ENCODE peak calls at places on chromosome 7, in nine cellular contexts. Y, R, O, I, C, F, U, Z and T are unnamed samples.

GRCh38 chr7:33185786-33186185 is 56.4 kb downstream of the BBS9 start:
- DNase-seq in Y (no peak), R (no peak), O (peak; percentile 15), I (no peak), C (peak; percentile 77), F (peak; percentile 46), U (no peak), Z (peak; percentile 53), T (peak; percentile 67)

GRCh38 chr7:105354383-105354782 is 34.3 kb downstream of the SRPK2 start:
- DNase-seq in Y (no peak), R (no peak), O (no peak), I (no peak), C (no peak), F (no peak), U (no peak), Z (no peak), T (no peak)

GRCh38 chr7:96710544-96710943 is 898 bp upstream of the SEM1 start:
- DNase-seq in Y (no peak), R (no peak), O (no peak), I (no peak), C (no peak), F (no peak), U (no peak), Z (no peak), T (no peak)

GRCh38 chr7:35185908-35186731 is 67.8 kb downstream of the TBX20 start:
- DNase-seq in Y (peak; percentile 52), R (peak; percentile 26), O (peak; percentile 51), I (no peak), C (peak; percentile 68), F (peak; percentile 9), U (no peak), Z (peak; percentile 1), T (peak; percentile 63)

GRCh38 chr7:22093003-22093402 is 147.3 kb upstream of the CDCA7L start:
- DNase-seq in Y (no peak), R (no peak), O (no peak), I (no peak), C (peak; percentile 66), F (peak; percentile 10), U (no peak), Z (no peak), T (no peak)

GRCh38 chr7:153188630-153189029 is 429.1 kb downstream of the ACTR3B start:
- DNase-seq in Y (no peak), R (no peak), O (no peak), I (no peak), C (no peak), F (no peak), U (no peak), Z (no peak), T (no peak)

GRCh38 chr7:27182861-27183681 is 2.0 kb downstream of the HOXA11 start:
- DNase-seq in Y (peak; percentile 66), R (no peak), O (no peak), I (no peak), C (no peak), F (no peak), U (peak; percentile 27), Z (no peak), T (no peak)

GRCh38 chr7:125599387-125599786 is 669.8 kb upstream of the POT1 start:
- DNase-seq in Y (no peak), R (no peak), O (no peak), I (no peak), C (no peak), F (peak; percentile 47), U (no peak), Z (no peak), T (no peak)

DNA sequence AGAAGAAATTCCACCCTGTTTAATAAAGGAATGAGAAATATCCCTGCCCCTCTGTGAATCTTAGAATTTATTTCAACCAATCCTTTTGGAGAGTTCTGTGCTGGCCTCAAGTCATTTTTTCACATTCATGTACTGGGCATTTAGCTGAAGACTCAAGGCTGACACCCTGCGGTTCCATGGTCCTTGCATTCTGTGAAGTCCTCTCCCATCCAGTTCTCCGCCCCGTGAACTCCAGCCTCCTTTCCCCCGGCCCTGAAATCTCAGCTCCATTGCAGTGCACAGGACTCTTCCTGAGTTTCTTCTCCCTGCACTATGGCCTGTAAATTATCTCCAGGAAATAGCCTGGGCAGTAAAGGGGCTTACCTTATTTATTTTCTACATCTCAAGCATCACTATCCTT is 183.0 kb upstream of the KCND2 start:
- DNase-seq in Y (no peak), R (no peak), O (no peak), I (no peak), C (peak; percentile 45), F (no peak), U (no peak), Z (no peak), T (no peak)
- TF ChIP-seq CTCF in Y (no peak), R (no peak), O (no peak), I (no peak), C (peak; percentile 30), F (peak; percentile 12), U (no peak), Z (peak; percentile 16), T (no peak)

GRCh38 chr7:142711722-142712616 is 37.3 kb upstream of the PRSS1 start:
- DNase-seq in Y (no peak), R (no peak), O (no peak), I (no peak), C (peak; percentile 55), F (peak; percentile 21), U (no peak), Z (no peak), T (peak; percentile 15)

GRCh38 chr7:142714375-142714774 is 34.9 kb upstream of the PRSS1 start:
- DNase-seq in Y (no peak), R (no peak), O (peak; percentile 31), I (no peak), C (no peak), F (no peak), U (no peak), Z (no peak), T (no peak)

GRCh38 chr7:142711196-142711595 is 38.1 kb upstream of the PRSS1 start:
- DNase-seq in Y (no peak), R (no peak), O (no peak), I (no peak), C (no peak), F (no peak), U (no peak), Z (no peak), T (no peak)

GRCh38 chr7:142709921-142710320 is 39.4 kb upstream of the PRSS1 start:
- DNase-seq in Y (no peak), R (no peak), O (no peak), I (no peak), C (no peak), F (no peak), U (no peak), Z (no peak), T (no peak)

DNA sequence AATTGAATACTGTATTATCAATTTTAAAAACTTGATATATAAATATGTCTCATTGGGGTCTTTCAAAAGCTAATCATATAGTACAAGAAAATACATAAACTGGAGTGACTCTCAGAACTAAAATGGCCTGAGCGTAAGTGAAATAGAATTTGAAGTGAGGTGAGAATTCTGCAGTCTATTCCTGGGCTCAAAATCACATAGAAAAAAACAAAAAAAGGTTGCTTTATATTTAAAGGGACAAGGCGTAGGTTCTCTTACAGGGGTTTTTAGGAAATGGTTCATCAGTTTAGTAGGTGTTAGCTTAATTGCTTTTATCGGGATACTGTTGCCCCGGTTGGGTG is 36.7 kb upstream of the PRSS1 start:
- DNase-seq in Y (no peak), R (no peak), O (no peak), I (no peak), C (no peak), F (no peak), U (no peak), Z (no peak), T (no peak)
- TF ChIP-seq CTCF in Y (no peak), R (no peak), O (peak; percentile 8), I (no peak), C (no peak), F (no peak), U (no peak), Z (no peak), T (peak; percentile 8)

GRCh38 chr7:90611115-90611514 is 15.0 kb downstream of the CDK14 start:
- DNase-seq in Y (no peak), R (no peak), O (no peak), I (no peak), C (no peak), F (no peak), U (no peak), Z (peak; percentile 39), T (no peak)

GRCh38 chr7:90605055-90605454 is 8.9 kb downstream of the CDK14 start:
- DNase-seq in Y (no peak), R (no peak), O (no peak), I (no peak), C (no peak), F (no peak), U (no peak), Z (no peak), T (no peak)

GRCh38 chr7:90607196-90607595 is 11.1 kb downstream of the CDK14 start:
- DNase-seq in Y (no peak), R (no peak), O (no peak), I (no peak), C (no peak), F (no peak), U (no peak), Z (no peak), T (no peak)

GRCh38 chr7:90613088-90613498 is 17.0 kb downstream of the CDK14 start:
- DNase-seq in Y (no peak), R (no peak), O (no peak), I (no peak), C (peak; percentile 47), F (no peak), U (no peak), Z (peak; percentile 43), T (peak; percentile 89)

DNA sequence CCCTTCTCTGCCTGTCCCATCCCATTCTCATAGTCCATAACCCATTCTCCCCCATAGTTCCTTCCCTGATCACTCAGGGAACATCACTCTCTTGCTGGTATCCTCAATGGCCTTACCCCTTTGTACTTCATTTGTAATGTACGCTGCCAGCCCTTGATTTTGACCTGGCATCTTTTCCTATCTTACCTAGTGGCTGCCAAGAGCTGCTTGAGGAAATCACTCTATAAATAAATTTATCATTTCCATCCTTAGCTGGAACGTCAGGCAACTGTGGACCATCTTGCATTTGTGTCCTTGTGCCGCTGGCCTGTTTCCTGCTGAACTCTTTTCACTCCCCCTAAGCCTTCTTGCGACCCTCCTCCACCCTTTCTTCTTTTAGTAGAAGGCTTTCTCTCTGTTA is 14.0 kb downstream of the CDK14 start:
- DNase-seq in Y (no peak), R (no peak), O (no peak), I (no peak), C (no peak), F (no peak), U (no peak), Z (no peak), T (no peak)
- TF ChIP-seq CTCF in Y (no peak), R (no peak), O (no peak), I (no peak), C (no peak), F (no peak), U (no peak), Z (no peak), T (no peak)

GRCh38 chr7:142745783-142746182 is 3.5 kb upstream of the PRSS1 start:
- DNase-seq in Y (no peak), R (no peak), O (no peak), I (no peak), C (no peak), F (no peak), U (no peak), Z (no peak), T (no peak)

GRCh38 chr7:142745091-142745635 is 4.1 kb upstream of the PRSS1 start:
- DNase-seq in Y (no peak), R (no peak), O (no peak), I (no peak), C (no peak), F (peak; percentile 33), U (no peak), Z (no peak), T (no peak)

DNA sequence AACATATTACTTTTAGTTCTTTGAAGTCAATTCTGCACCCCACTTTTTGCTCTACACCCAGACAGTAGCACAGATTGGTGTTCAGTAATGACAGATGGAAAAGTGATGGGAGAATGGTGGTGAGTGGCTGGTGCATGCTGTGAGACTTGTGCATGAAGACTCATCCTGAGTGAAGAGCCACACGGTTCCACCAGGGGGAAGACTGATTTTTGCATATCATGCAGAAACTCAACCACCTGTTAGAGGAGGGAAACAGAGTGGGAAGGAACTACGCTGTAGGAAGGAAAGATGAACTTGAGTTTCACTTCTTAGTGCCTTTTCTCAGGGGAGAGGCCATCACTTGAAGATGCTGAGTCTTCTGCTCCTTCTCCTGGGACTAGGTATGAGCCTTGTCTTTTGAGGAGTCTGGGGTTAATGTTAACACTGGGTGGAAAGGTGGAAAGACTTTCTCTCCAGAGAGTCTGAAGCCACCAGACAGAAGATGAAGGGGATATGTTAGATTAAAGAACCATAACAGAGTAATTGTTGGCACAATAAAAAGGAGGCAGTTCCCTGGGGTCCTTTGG is 9.3 kb upstream of the PRSS1 start:
- DNase-seq in Y (no peak), R (no peak), O (no peak), I (no peak), C (peak; percentile 3), F (no peak), U (no peak), Z (no peak), T (no peak)
- TF ChIP-seq CTCF in Y (no peak), R (peak; percentile 23), O (no peak), I (no peak), C (no peak), F (peak; percentile 33), U (no peak), Z (peak; percentile 21), T (no peak)